ENCODE peak calls at places on chromosomes 11 and 22, in eight cellular contexts. V, M, H, G, C, B, N and X are unnamed samples.

GRCh38 chr11:26028294-26028954 is 303.5 kb upstream of the ANO3 start:
- DNase-seq in V (no peak), M (no peak), H (no peak), G (no peak), C (no peak), B (no peak), N (no peak), X (no peak)

GRCh38 chr11:114010931-114011330 is 36.0 kb downstream of the HTR3A start:
- DNase-seq in V (no peak), M (no peak), H (no peak), G (no peak), C (no peak), B (no peak), N (no peak), X (no peak)

GRCh38 chr11:62242021-62242420 is at the start of gene SCGB1D2:
- DNase-seq in V (no peak), M (peak), H (no peak), G (no peak), C (no peak), B (no peak), N (no peak), X (peak)

GRCh38 chr22:44088976-44089570 is 65.0 kb downstream of the PARVB start:
- DNase-seq in V (no peak), M (no peak), H (no peak), G (no peak), C (no peak), B (no peak), N (no peak), X (no peak)

GRCh38 chr11:128503231-128503991 is 83.9 kb downstream of the ETS1 start:
- DNase-seq in V (no peak), M (no peak), H (no peak), G (no peak), C (no peak), B (no peak), N (no peak), X (no peak)

GRCh38 chr11:94272738-94273313 is 31.6 kb upstream of the IZUMO1R start:
- DNase-seq in V (no peak), M (no peak), H (peak), G (no peak), C (no peak), B (no peak), N (no peak), X (no peak)

GRCh38 chr11:63880031-63880841 is 36.7 kb downstream of the RCOR2 start:
- DNase-seq in V (no peak), M (no peak), H (no peak), G (no peak), C (no peak), B (no peak), N (no peak), X (no peak)

GRCh38 chr11:73394416-73395296 is 18.5 kb downstream of the RELT start:
- DNase-seq in V (no peak), M (no peak), H (no peak), G (no peak), C (no peak), B (no peak), N (no peak), X (no peak)

GRCh38 chr22:27903805-27904473 is 15.1 kb downstream of the PITPNB start:
- DNase-seq in V (no peak), M (no peak), H (peak), G (no peak), C (no peak), B (no peak), N (no peak), X (no peak)

GRCh38 chr22:27670701-27671412 is 130.7 kb downstream of the MN1 start:
- DNase-seq in V (peak), M (peak), H (no peak), G (no peak), C (peak), B (no peak), N (no peak), X (peak)

GRCh38 chr22:36166518-36167220 is 6.1 kb upstream of the APOL3 start:
- DNase-seq in V (no peak), M (no peak), H (no peak), G (no peak), C (no peak), B (no peak), N (no peak), X (no peak)

GRCh38 chr22:32557424-32557823 is 82.8 kb downstream of the FBXO7 start:
- DNase-seq in V (no peak), M (no peak), H (no peak), G (no peak), C (no peak), B (no peak), N (no peak), X (no peak)

GRCh38 chr11:119886667-119887230 is 157.7 kb upstream of the NECTIN1 start:
- DNase-seq in V (no peak), M (no peak), H (no peak), G (no peak), C (no peak), B (no peak), N (no peak), X (no peak)

GRCh38 chr22:47210686-47211085 is 448.2 kb downstream of the TBC1D22A start:
- DNase-seq in V (no peak), M (no peak), H (no peak), G (no peak), C (no peak), B (no peak), N (no peak), X (peak)

GRCh38 chr22:28992565-28993326 is 68.9 kb downstream of the C22orf31 start:
- DNase-seq in V (no peak), M (no peak), H (no peak), G (no peak), C (no peak), B (no peak), N (no peak), X (no peak)

GRCh38 chr22:20604776-20605221 is 97.4 kb downstream of the MED15 start:
- DNase-seq in V (no peak), M (no peak), H (no peak), G (no peak), C (no peak), B (no peak), N (no peak), X (no peak)

GRCh38 chr11:57345555-57346151 is 7.5 kb downstream of the P2RX3 start:
- DNase-seq in V (peak), M (peak), H (peak), G (peak), C (peak), B (peak), N (peak), X (peak)